ENCODE peak calls at places on chromosomes 7 and 10, in four cellular contexts. E is HepG2, Q is H1, I is DND-41. A is an unnamed sample.

GRCh38 chr10:71737356-71738172 is 18.0 kb upstream of the C10orf105 start:
- DNase-seq in E (no peak), Q (no peak), I (no peak), A (no peak)

GRCh38 chr10:103679096-103679790 is 176.1 kb downstream of the SH3PXD2A start:
- DNase-seq in I (no peak), E (no peak), Q (no peak), A (no peak)

GRCh38 chr10:1187151-1187854 is 131.1 kb downstream of the WDR37 start:
- DNase-seq in Q (no peak), I (no peak), E (no peak), A (no peak)

GRCh38 chr10:124129471-124129870 is 36.1 kb upstream of the CHST15 start:
- DNase-seq in I (no peak), Q (no peak), E (no peak), A (no peak)

GRCh38 chr7:118699222-118699621 is 474.7 kb downstream of the ANKRD7 start:
- DNase-seq in Q (no peak), E (no peak), I (no peak), A (no peak)

GRCh38 chr10:26650406-26650805 is 47.1 kb upstream of the PDSS1 start:
- DNase-seq in E (no peak), I (no peak), Q (no peak), A (no peak)

GRCh38 chr7:157987906-157988305 is 599.7 kb downstream of the PTPRN2 start:
- DNase-seq in Q (no peak), I (no peak), E (no peak), A (no peak)

GRCh38 chr10:114303556-114303955 is 64.5 kb downstream of the VWA2 start:
- DNase-seq in I (no peak), Q (no peak), E (no peak), A (no peak)

GRCh38 chr7:120436487-120437060 is 163.6 kb downstream of the KCND2 start:
- DNase-seq in Q (no peak), E (no peak), I (no peak), A (peak; percentile 7)

GRCh38 chr7:106031271-106032029 is 68.4 kb downstream of the CDHR3 start:
- DNase-seq in Q (no peak), E (no peak), I (no peak), A (no peak)

GRCh38 chr10:83233691-83234090 is 905.6 kb upstream of the GHITM start:
- DNase-seq in I (no peak), Q (no peak), E (no peak), A (no peak)

GRCh38 chr7:75879771-75880184 is 944 bp downstream of the RHBDD2 start:
- DNase-seq in Q (no peak), I (peak; percentile 19), E (no peak), A (no peak)

DNA sequence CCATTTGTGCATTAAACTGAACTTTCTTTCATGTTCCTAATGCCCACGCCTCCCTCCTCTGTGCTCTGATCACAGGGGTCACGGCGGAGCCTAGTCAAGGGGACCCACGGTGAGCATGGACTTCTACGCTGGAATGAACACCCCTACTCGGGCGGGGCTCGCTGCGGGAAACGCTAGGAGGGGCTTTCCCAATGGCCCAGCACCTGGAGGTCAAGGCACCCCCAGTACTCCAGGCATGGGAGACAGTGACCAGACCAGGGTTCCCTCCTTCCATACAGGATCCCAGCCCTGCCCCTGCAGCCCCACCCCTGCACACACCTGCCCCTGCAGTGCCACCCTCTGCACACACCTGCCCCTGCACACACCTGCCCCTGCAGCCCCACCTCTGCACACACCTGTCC is 27.1 kb upstream of the NKX6-2 start:
- DNase-seq in I (no peak), Q (no peak), E (no peak), A (no peak)
- H3K27me3 ChIP-seq in I (no peaks in the 10 kb centered on the region), Q (no peaks in the 10 kb centered on the region), E (peaks cover 61% of the 10 kb centered on the region), A (peaks cover 34% of the 10 kb centered on the region)

GRCh38 chr10:61987951-61988379 is 86.5 kb downstream of the ARID5B start:
- DNase-seq in E (no peak), Q (no peak), I (no peak), A (peak; percentile 93)
- H2AFZ ChIP-seq in E (no peak overlapping the region), Q (no peak overlapping the region), I (no peak overlapping the region), A (no peak overlapping the region)

DNA sequence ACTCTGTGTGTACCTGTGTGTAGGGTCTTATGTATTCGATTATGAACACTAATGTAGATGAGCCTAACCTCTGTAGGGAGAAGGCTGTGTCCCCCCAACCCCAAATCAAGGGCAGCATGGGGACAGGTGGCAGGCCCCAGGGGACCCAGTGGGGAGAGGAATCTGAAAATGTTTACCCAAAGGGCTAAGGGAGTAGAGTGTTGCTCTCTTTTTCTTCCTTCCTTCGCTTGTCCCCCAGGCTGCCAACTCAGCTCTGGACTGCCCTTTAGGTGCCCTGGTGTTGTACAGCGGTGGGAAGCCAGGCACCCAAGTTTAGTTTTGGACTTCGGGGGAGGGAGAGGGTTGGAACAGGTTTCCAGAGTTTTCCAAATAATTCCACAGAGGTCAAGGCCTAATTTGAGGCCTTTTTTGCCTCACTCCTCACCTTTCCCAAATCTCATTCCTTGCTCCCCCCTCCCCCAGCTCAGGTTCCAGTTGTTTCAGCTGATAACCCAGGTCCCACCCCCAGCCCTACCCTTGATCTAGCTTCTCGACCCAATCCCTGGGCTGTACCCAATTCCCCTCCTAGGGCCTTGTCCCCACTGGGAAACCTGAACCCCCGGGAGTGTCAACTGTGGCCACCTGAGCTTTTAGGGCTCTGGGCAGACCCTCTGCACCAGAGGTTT is 9.1 kb upstream of the PAX2 start:
- DNase-seq in E (no peak), I (no peak), Q (no peak), A (no peak)
- TF ChIP-seq EZH2 in E (no peak), I (no peak), Q (peak; percentile 33), A (no peak)

DNA sequence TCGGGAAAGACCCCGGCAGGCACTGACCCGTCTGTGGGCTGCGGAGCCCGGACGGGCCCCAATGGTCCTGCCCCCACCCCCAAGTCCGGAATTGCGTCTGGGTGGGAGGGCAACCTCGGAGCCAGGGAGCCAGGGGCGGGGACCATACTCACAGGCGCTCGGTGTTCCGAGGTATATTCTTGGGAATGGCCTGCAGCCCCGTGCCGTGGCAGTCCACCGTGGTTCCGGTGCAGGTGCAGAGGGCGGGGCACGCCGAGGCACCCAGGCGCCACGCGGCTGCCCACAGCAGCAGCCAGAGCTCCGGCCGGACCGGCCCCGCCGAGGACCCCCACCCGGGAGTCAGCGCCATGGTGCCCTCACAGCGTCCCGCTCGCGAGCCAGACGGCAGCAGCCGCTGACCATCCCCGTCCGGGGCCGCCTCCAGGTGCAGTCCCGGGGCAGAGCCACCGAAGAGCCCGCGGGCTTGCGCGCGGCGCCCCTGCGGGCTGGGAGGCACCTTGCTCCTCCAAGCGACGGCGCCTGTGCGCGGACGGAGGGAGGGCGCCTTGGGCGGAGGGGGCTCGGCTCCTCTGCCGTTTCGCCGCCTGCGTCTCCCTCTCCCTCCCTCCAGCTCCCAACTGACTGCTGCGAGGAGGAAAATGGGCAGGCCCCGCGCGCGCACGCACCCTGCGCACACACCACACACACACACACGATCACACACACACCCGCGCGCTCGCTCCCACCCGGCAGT is at the start of gene SLIT1:
- DNase-seq in Q (no peak), I (peak; percentile 38), E (no peak), A (no peak)
- H3K27me3 ChIP-seq in Q (peaks cover 48% of the 10 kb centered on the region), I (peaks cover 61% of the 10 kb centered on the region), E (peaks cover 98% of the 10 kb centered on the region), A (peaks cover 37% of the 10 kb centered on the region)

DNA sequence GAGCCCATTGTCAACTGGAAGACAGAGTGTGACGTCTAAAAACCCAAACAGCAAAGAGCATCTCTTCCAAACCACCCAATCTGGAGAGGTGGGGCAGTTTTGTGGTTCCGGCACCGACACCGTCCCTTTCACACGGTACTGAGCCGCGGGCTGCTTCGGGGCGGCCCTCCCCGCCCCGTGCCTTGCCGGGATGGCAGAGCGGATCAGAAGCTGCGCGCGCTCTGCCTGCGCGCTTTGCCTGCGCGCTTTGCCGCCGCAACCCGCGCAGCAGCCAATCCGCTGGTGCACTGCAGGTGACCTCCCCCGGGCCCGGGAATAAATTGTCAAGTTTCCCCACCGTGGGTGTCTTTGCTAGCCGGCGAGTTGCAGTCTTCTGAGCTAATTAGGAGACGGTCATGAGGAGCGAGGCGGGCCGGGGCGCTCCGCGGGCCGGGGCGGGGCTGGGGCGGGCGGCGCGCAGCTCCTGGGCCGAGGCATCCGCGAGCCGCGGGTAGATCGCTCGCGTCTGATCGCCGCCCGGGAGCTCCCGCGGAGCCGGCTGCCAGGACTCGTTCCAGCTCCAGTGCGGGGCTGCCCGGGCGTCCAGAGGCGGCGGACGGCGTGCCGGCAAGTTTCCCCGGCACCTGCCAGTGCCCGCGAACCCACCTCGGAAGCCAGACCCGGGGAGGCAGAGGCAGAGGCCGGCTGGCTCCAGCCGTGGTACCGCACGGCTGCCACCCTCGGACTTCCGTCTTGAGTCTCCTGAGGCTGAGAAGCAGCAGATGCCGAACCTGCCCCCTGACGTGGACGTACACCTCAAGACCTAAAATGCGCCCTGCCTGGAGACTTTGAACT is 536.0 kb upstream of the GALNT17 start:
- DNase-seq in Q (no peak), E (no peak), I (no peak), A (peak; percentile 27)
- H2AFZ ChIP-seq in Q (peak overlapping the region; percentile 86), E (no peak overlapping the region), I (no peak overlapping the region), A (peak overlapping the region; percentile 15)

GRCh38 chr7:155369766-155370165 is 72.1 kb downstream of the INSIG1 start:
- DNase-seq in I (no peak), Q (no peak), E (no peak), A (no peak)
- TF ChIP-seq EZH2 in I (no peak), Q (no peak), E (no peak), A (no peak)

GRCh38 chr10:117536359-117536861 is 6.1 kb upstream of the EMX2 start:
- DNase-seq in E (no peak), I (no peak), Q (no peak), A (no peak)

GRCh38 chr10:117534321-117535044 is 8.1 kb upstream of the EMX2 start:
- DNase-seq in E (peak; percentile 28), I (no peak), Q (no peak), A (no peak)

GRCh38 chr10:117536862-117537435 is 5.6 kb upstream of the EMX2 start:
- DNase-seq in Q (no peak), E (no peak), I (no peak), A (no peak)

GRCh38 chr10:117535045-117535751 is 7.3 kb upstream of the EMX2 start:
- DNase-seq in E (no peak), I (no peak), Q (no peak), A (no peak)

DNA sequence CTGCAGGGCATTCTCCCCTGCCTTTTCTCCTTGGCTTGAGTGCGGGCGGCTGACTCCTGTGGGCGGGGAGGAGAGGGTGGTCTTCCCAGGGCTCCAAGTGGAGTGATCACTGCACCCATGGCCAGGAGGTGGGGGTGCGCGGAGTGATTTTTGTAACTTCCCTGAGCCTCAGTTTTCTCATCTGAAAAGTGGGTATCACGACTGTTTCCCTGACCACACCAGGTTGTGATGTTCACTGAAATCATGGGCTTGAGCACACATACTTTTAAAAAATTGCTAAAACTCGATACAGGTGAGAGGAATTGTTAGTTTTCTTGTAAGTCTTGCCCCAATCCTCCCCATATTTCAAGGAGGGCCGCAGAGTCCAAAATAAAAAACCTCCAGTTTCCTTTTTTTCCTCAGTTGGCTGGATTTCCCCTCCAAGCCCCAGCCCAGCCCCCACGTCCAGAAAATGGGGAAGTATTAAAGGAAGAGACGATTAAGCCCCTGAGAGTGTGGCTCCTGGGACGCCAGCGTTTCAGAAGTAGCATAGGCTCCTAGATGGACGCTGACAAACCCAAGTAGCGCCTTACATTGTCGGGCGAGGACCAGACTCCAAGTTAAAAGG is 6.7 kb upstream of the EMX2 start:
- DNase-seq in I (no peak), Q (no peak), E (no peak), A (no peak)
- H3K27me3 ChIP-seq in I (peaks cover 13% of the 10 kb centered on the region), Q (peaks cover 100% of the 10 kb centered on the region), E (peaks cover 96% of the 10 kb centered on the region), A (peaks cover 22% of the 10 kb centered on the region)

DNA sequence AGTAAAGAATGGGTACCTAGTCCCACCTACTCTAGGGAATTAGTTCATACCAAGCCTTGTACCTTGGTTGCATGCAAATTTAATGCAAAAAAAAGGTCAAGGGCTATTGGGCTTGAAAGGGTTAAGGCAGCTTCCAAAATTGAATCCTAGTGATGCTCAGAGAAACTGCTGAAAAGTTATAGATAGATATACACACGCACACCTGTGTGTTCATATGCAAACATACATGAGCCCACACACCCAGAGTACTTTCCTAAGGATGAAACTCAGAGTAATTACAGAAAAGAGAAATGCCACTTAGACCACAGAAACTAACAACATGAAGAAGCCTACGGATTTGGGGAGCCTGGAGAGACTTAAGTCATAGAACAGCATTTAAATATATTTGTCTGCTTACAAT is 1.5 kb downstream of the SLC25A13 start:
- DNase-seq in E (no peak), I (no peak), Q (no peak), A (peak; percentile 61)
- H2AFZ ChIP-seq in E (no peak overlapping the region), I (no peak overlapping the region), Q (no peak overlapping the region), A (no peak overlapping the region)

A was measured in MM.1S.